ENCODE peak calls at places on chromosomes 12 and 14, in six cellular contexts. U is sciatic nerve, B is NCI-H1092 treated with DMSO at 0.1 percent for 48 hours, Y is lower leg skin, C is WERI-Rb-1, L is EH. X is an unnamed sample.

GRCh38 chr12:2152134-2152533 is 99.3 kb downstream of the CACNA1C start:
- DNase-seq in U (no peak), B (no peak), Y (no peak), C (no peak), L (no peak), X (no peak)

GRCh38 chr12:105330283-105330937 is at the start of gene C12orf75:
- DNase-seq in U (peak), B (peak), Y (peak), C (peak), L (peak), X (peak)

GRCh38 chr12:1935242-1935641 is 16.8 kb upstream of the CACNA2D4 start:
- DNase-seq in U (no peak), B (no peak), Y (no peak), C (no peak), L (no peak), X (no peak)

GRCh38 chr12:65835256-65835655 is 11.0 kb downstream of the HMGA2 start:
- DNase-seq in U (no peak), B (no peak), Y (no peak), C (no peak), L (no peak), X (no peak)

GRCh38 chr12:76782440-76782996 is 18.6 kb downstream of the ZDHHC17 start:
- DNase-seq in U (no peak), B (no peak), Y (no peak), C (no peak), L (no peak), X (no peak)

GRCh38 chr12:93426406-93426805 is 15.3 kb downstream of the UBE2N start:
- DNase-seq in U (no peak), B (no peak), Y (no peak), C (no peak), L (no peak), X (no peak)

GRCh38 chr14:74649167-74649566 is 37.1 kb upstream of the LTBP2 start:
- DNase-seq in U (no peak), B (no peak), Y (no peak), C (no peak), L (no peak), X (no peak)

GRCh38 chr12:42446761-42447160 is 120.8 kb downstream of the PPHLN1 start:
- DNase-seq in U (no peak), B (no peak), Y (no peak), C (no peak), L (peak), X (no peak)

GRCh38 chr12:117863004-117863709 is 105.6 kb downstream of the KSR2 start:
- DNase-seq in U (no peak), B (no peak), Y (peak), C (no peak), L (peak), X (peak)

GRCh38 chr14:38205414-38205813 is 2.3 kb upstream of the SSTR1 start:
- DNase-seq in U (no peak), B (no peak), Y (no peak), C (no peak), L (no peak), X (no peak)

GRCh38 chr12:106804668-106805067 is 30.2 kb downstream of the RIC8B start:
- DNase-seq in U (no peak), B (no peak), Y (no peak), C (no peak), L (no peak), X (no peak)

GRCh38 chr14:34355584-34356266 is 106.3 kb downstream of the SPTSSA start:
- DNase-seq in U (no peak), B (no peak), Y (peak), C (peak), L (peak), X (peak)

GRCh38 chr14:59918824-59919581 is 941 bp upstream of the LRRC9 start:
- DNase-seq in U (no peak), B (peak), Y (no peak), C (peak), L (peak), X (peak)

GRCh38 chr12:16347391-16348298 is at the start of gene MGST1:
- DNase-seq in U (peak), B (peak), Y (peak), C (peak), L (peak), X (peak)

GRCh38 chr12:108461071-108461670 is 53.9 kb upstream of the FICD start:
- DNase-seq in U (no peak), B (no peak), Y (no peak), C (no peak), L (no peak), X (no peak)

GRCh38 chr12:100755186-100755585 is 39.4 kb upstream of the ANO4 start:
- DNase-seq in U (no peak), B (no peak), Y (no peak), C (no peak), L (peak), X (no peak)

GRCh38 chr12:52390739-52391617 is 5.5 kb upstream of the KRT84 start:
- DNase-seq in U (no peak), B (peak), Y (no peak), C (no peak), L (peak), X (no peak)

GRCh38 chr14:56422703-56423213 is 156.8 kb upstream of the TMEM260 start:
- DNase-seq in U (peak), B (peak), Y (peak), C (peak), L (peak), X (peak)

GRCh38 chr12:30898846-30899245 is 27.7 kb upstream of the TSPAN11 start:
- DNase-seq in U (no peak), B (no peak), Y (no peak), C (no peak), L (no peak), X (no peak)

GRCh38 chr14:91980157-91980556 is 32.7 kb upstream of the FBLN5 start:
- DNase-seq in U (no peak), B (no peak), Y (peak), C (no peak), L (peak), X (peak)

GRCh38 chr12:124720687-124721500 is 142.8 kb downstream of the SCARB1 start:
- DNase-seq in U (no peak), B (peak), Y (no peak), C (peak), L (peak), X (no peak)

GRCh38 chr14:68784298-68784910 is 8.5 kb downstream of the ZFP36L1 start:
- DNase-seq in U (no peak), B (no peak), Y (no peak), C (no peak), L (peak), X (no peak)

GRCh38 chr14:37673439-37673838 is 78.0 kb downstream of the TTC6 start:
- DNase-seq in U (no peak), B (no peak), Y (no peak), C (no peak), L (no peak), X (no peak)

GRCh38 chr12:76030378-76031080 is 1.0 kb downstream of the PHLDA1 start:
- DNase-seq in U (peak), B (peak), Y (no peak), C (peak), L (peak), X (peak)

GRCh38 chr14:99262977-99263448 is 9.0 kb downstream of the BCL11B start:
- DNase-seq in U (no peak), B (no peak), Y (no peak), C (no peak), L (no peak), X (no peak)

GRCh38 chr14:40362856-40363255 is 930.6 kb upstream of the FBXO33 start:
- DNase-seq in U (no peak), B (no peak), Y (no peak), C (no peak), L (no peak), X (no peak)

X was measured in HFFc6.